ENCODE peak calls at places on chromosome 17, in four cellular contexts. L is K562, N is HepG2, F is H1. A is an unnamed sample.

GRCh38 chr17:16354585-16354984 is 1.3 kb upstream of the CENPV start:
- DNase-seq in L (no peak), N (no peak), F (no peak), A (no peak)

GRCh38 chr17:75130632-75131277 is 787 bp downstream of the NT5C start:
- DNase-seq in L (peak; percentile 74), N (peak; percentile 68), F (peak; percentile 79), A (no peak)

GRCh38 chr17:77280304-77280910 is 139.6 kb downstream of the SEC14L1 start:
- DNase-seq in L (no peak), N (no peak), F (peak; percentile 66), A (no peak)

GRCh38 chr17:77209330-77209748 is 68.6 kb downstream of the SEC14L1 start:
- DNase-seq in L (no peak), N (peak; percentile 69), F (no peak), A (no peak)

GRCh38 chr17:15411556-15412198 is 55.7 kb downstream of the CDRT4 start:
- DNase-seq in L (no peak), N (no peak), F (no peak), A (no peak)

GRCh38 chr17:57067162-57067561 is 17.9 kb upstream of the AKAP1 start:
- DNase-seq in L (no peak), N (no peak), F (no peak), A (no peak)

GRCh38 chr17:49390548-49391324 is 23.9 kb downstream of the PHB1 start:
- DNase-seq in L (peak; percentile 74), N (peak; percentile 46), F (no peak), A (no peak)

GRCh38 chr17:29179232-29180036 is 764 bp downstream of the MYO18A start:
- DNase-seq in L (peak; percentile 92), N (peak; percentile 89), F (peak; percentile 91), A (no peak)

GRCh38 chr17:35519442-35519841 is 18.0 kb downstream of the SLFN12L start:
- DNase-seq in L (no peak), N (no peak), F (no peak), A (no peak)

GRCh38 chr17:42167807-42168206 is 13.0 kb upstream of the RAB5C start:
- DNase-seq in L (no peak), N (no peak), F (no peak), A (no peak)

GRCh38 chr17:64460955-64461354 is 12.0 kb downstream of the MILR1 start:
- DNase-seq in L (no peak), N (no peak), F (no peak), A (no peak)

GRCh38 chr17:55124730-55125129 is 140.0 kb upstream of the HLF start:
- DNase-seq in L (no peak), N (no peak), F (no peak), A (no peak)

GRCh38 chr17:17757391-17757791 is 76.1 kb downstream of the RAI1 start:
- DNase-seq in L (no peak), N (no peak), F (no peak), A (no peak)

GRCh38 chr17:633133-633532 is 81.5 kb downstream of the VPS53 start:
- DNase-seq in L (no peak), N (no peak), F (no peak), A (no peak)

GRCh38 chr17:28682655-28683054 is 20.6 kb downstream of the SUPT6H start:
- DNase-seq in L (no peak), N (no peak), F (no peak), A (no peak)

GRCh38 chr17:58172369-58173071 is 5.7 kb downstream of the OR4D2 start:
- DNase-seq in L (peak; percentile 41), N (peak; percentile 62), F (no peak), A (peak; percentile 3)

GRCh38 chr17:57999010-57999495 is 8.0 kb downstream of the SRSF1 start:
- DNase-seq in L (no peak), N (no peak), F (no peak), A (no peak)

GRCh38 chr17:21017861-21018260 is 24.9 kb downstream of the USP22 start:
- DNase-seq in L (no peak), N (no peak), F (no peak), A (no peak)
- H3K79me2 ChIP-seq in L (peaks cover 47% of the 10 kb centered on the region), N (peaks cover 35% of the 10 kb centered on the region), F (peaks cover 96% of the 10 kb centered on the region), A (peaks cover 6% of the 10 kb centered on the region)

GRCh38 chr17:78723957-78724356 is 58.1 kb downstream of the CYTH1 start:
- DNase-seq in L (no peak), N (no peak), F (no peak), A (no peak)

GRCh38 chr17:78723001-78723796 is 58.9 kb downstream of the CYTH1 start:
- DNase-seq in L (no peak), N (no peak), F (peak; percentile 83), A (no peak)

GRCh38 chr17:78719630-78720298 is 62.3 kb downstream of the CYTH1 start:
- DNase-seq in L (no peak), N (no peak), F (no peak), A (no peak)

GRCh38 chr17:78724544-78724943 is 57.5 kb downstream of the CYTH1 start:
- DNase-seq in L (no peak), N (no peak), F (no peak), A (no peak)

GRCh38 chr17:78722101-78722761 is 59.8 kb downstream of the CYTH1 start:
- DNase-seq in L (no peak), N (no peak), F (no peak), A (no peak)
- TF ChIP-seq SP1 in L (no peak), N (no peak), F (no peak), A (no peak)

GRCh38 chr17:37092041-37092440 is 143.3 kb downstream of the AATF start:
- DNase-seq in L (no peak), N (peak; percentile 17), F (no peak), A (no peak)
- TF ChIP-seq HDAC2 in L (no peak), N (no peak), F (no peak), A (no peak)

GRCh38 chr17:44389723-44390202 is 314 bp upstream of the ITGA2B start:
- DNase-seq in L (peak; percentile 74), N (no peak), F (no peak), A (no peak)

GRCh38 chr17:44385287-44386181 is 3.9 kb downstream of the ITGA2B start:
- DNase-seq in L (peak; percentile 96), N (peak; percentile 65), F (peak; percentile 95), A (no peak)

GRCh38 chr17:44389281-44389680 is at the start of gene ITGA2B:
- DNase-seq in L (no peak), N (no peak), F (no peak), A (no peak)

GRCh38 chr17:44386182-44386525 is 3.3 kb downstream of the ITGA2B start:
- DNase-seq in L (no peak), N (no peak), F (no peak), A (no peak)

GRCh38 chr17:44387773-44388172 is 1.7 kb downstream of the ITGA2B start:
- DNase-seq in L (no peak), N (no peak), F (no peak), A (no peak)
- H3K79me2 ChIP-seq in L (peaks cover 7% of the 10 kb centered on the region), N (no peaks in the 10 kb centered on the region), F (no peaks in the 10 kb centered on the region), A (no peaks in the 10 kb centered on the region)

GRCh38 chr17:4780325-4781010 is 5.7 kb downstream of the VMO1 start:
- DNase-seq in L (no peak), N (no peak), F (no peak), A (no peak)

GRCh38 chr17:4786516-4786915 is 352 bp upstream of the VMO1 start:
- DNase-seq in L (no peak), N (no peak), F (no peak), A (no peak)

GRCh38 chr17:4786111-4786491 is at the start of gene VMO1:
- DNase-seq in L (no peak), N (no peak), F (no peak), A (no peak)

GRCh38 chr17:4785311-4786110 is 653 bp downstream of the VMO1 start:
- DNase-seq in L (no peak), N (no peak), F (no peak), A (no peak)

GRCh38 chr17:4782652-4783051 is 3.5 kb downstream of the VMO1 start:
- DNase-seq in L (peak; percentile 62), N (no peak), F (peak; percentile 54), A (no peak)
- TF ChIP-seq SP1 in L (no peak), N (no peak), F (no peak), A (no peak)

A was measured in GM12878.